ENCODE peak calls at places on chromosome 20, in five cellular contexts. X is lower lobe of right lung; O is H1; W is CD8-positive, alpha-beta memory T cell; N is mesenchymal stem cell. F is an unnamed sample.

GRCh38 chr20:62551408-62552323 is 75.9 kb upstream of the GATA5 start:
- DNase-seq in X (no peak), O (no peak), W (no peak), N (no peak), F (no peak)

GRCh38 chr20:24756292-24757025 is 192.6 kb upstream of the CST7 start:
- DNase-seq in X (no peak), O (no peak), W (no peak), N (no peak), F (no peak)

GRCh38 chr20:44651507-44652373 is at the start of gene ADA:
- DNase-seq in X (peak; percentile 72), O (no peak), W (peak; percentile 45), N (peak; percentile 66), F (peak; percentile 78)

GRCh38 chr20:54980321-54980960 is 505.0 kb downstream of the DOK5 start:
- DNase-seq in X (no peak), O (no peak), W (no peak), N (no peak), F (no peak)

GRCh38 chr20:61251529-61252393 is at the start of gene CDH4:
- DNase-seq in X (no peak), O (no peak), W (no peak), N (peak; percentile 22), F (no peak)

GRCh38 chr20:1324598-1325172 is 4.3 kb downstream of the SDCBP2 start:
- DNase-seq in X (no peak), O (no peak), W (no peak), N (peak; percentile 93), F (no peak)

GRCh38 chr20:3251806-3252205 is 12.8 kb upstream of the SLC4A11 start:
- DNase-seq in X (no peak), O (no peak), W (no peak), N (no peak), F (peak; percentile 41)

GRCh38 chr20:17859002-17859615 is 109.5 kb downstream of the SNX5 start:
- DNase-seq in X (no peak), O (no peak), W (no peak), N (no peak), F (no peak)

GRCh38 chr20:16459019-16459700 is 114.1 kb downstream of the KIF16B start:
- DNase-seq in X (no peak), O (no peak), W (no peak), N (peak; percentile 54), F (no peak)

GRCh38 chr20:32451340-32451681 is 93.2 kb downstream of the ASXL1 start:
- DNase-seq in X (no peak), O (no peak), W (no peak), N (no peak), F (no peak)

GRCh38 chr20:47330933-47331708 is 25.4 kb downstream of the ZMYND8 start:
- DNase-seq in X (no peak), O (no peak), W (no peak), N (peak; percentile 95), F (no peak)

GRCh38 chr20:61184194-61184593 is 67.9 kb upstream of the CDH4 start:
- DNase-seq in X (no peak), O (no peak), W (no peak), N (no peak), F (no peak)

GRCh38 chr20:61874421-61875068 is 191.1 kb downstream of the TAF4 start:
- DNase-seq in X (no peak), O (peak; percentile 36), W (no peak), N (peak; percentile 17), F (peak; percentile 36)

GRCh38 chr20:10673176-10673830 is 496 bp downstream of the JAG1 start:
- DNase-seq in X (peak; percentile 59), O (no peak), W (no peak), N (no peak), F (no peak)

GRCh38 chr20:55057779-55058415 is 582.5 kb downstream of the DOK5 start:
- DNase-seq in X (no peak), O (no peak), W (no peak), N (no peak), F (no peak)

GRCh38 chr20:56163806-56164205 is 84.7 kb upstream of the MC3R start:
- DNase-seq in X (no peak), O (no peak), W (no peak), N (no peak), F (no peak)

GRCh38 chr20:50274570-50275430 is 84.2 kb downstream of the CEBPB start:
- DNase-seq in X (peak; percentile 94), O (no peak), W (no peak), N (no peak), F (peak; percentile 74)

GRCh38 chr20:56358070-56358469 is 704 bp upstream of the FAM210B start:
- DNase-seq in X (no peak), O (no peak), W (no peak), N (no peak), F (no peak)

GRCh38 chr20:57160985-57161384 is 105.5 kb downstream of the BMP7 start:
- DNase-seq in X (no peak), O (no peak), W (no peak), N (peak; percentile 10), F (no peak)

GRCh38 chr20:9392892-9393857 is 121.2 kb upstream of the LAMP5 start:
- DNase-seq in X (peak; percentile 80), O (peak; percentile 58), W (no peak), N (peak; percentile 66), F (peak; percentile 58)

GRCh38 chr20:8153281-8153908 is 21.3 kb downstream of the PLCB1 start:
- DNase-seq in X (no peak), O (no peak), W (no peak), N (peak; percentile 53), F (no peak)

GRCh38 chr20:45592574-45593189 is 13.6 kb upstream of the WFDC8 start:
- DNase-seq in X (no peak), O (no peak), W (no peak), N (peak; percentile 37), F (no peak)

GRCh38 chr20:22335210-22335609 is 249.2 kb downstream of the FOXA2 start:
- DNase-seq in X (no peak), O (no peak), W (no peak), N (no peak), F (no peak)

GRCh38 chr20:41029150-41029872 is 689 bp downstream of the TOP1 start:
- DNase-seq in X (peak; percentile 56), O (no peak), W (peak; percentile 11), N (peak; percentile 52), F (peak; percentile 34)

GRCh38 chr20:50221501-50222323 is 31.1 kb downstream of the CEBPB start:
- DNase-seq in X (peak; percentile 74), O (no peak), W (no peak), N (peak; percentile 47), F (peak; percentile 33)

GRCh38 chr20:5261763-5262162 is 55.0 kb downstream of the PROKR2 start:
- DNase-seq in X (no peak), O (no peak), W (no peak), N (no peak), F (no peak)

GRCh38 chr20:5268449-5268848 is 48.3 kb downstream of the PROKR2 start:
- DNase-seq in X (no peak), O (no peak), W (no peak), N (no peak), F (no peak)

GRCh38 chr20:5267092-5267491 is 49.7 kb downstream of the PROKR2 start:
- DNase-seq in X (no peak), O (no peak), W (no peak), N (no peak), F (no peak)

GRCh38 chr20:5265339-5265985 is 51.3 kb downstream of the PROKR2 start:
- DNase-seq in X (no peak), O (no peak), W (no peak), N (no peak), F (no peak)

DNA sequence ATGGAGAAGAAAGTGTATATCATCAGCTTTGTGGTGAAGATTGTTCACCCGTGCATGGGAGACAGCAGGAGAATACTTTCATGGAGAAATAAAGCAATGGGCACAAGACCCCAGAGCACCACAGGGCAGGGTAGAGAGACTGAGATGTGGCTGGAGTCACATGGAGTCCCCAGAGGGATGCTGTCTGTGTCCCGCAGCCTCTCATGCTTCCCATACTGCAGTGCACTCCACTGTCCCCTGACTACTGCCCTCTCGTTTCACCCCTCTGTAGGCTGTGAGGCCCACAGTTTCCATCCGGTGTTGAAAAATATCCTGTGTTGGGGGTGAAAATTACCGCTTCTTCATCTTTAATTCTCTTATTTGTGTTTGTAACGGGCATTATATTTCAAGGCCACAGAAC is 51.9 kb downstream of the PROKR2 start:
- DNase-seq in X (no peak), O (no peak), W (no peak), N (no peak), F (no peak)
- H3K27ac ChIP-seq in X (no peak overlapping the region), O (no peak overlapping the region), W (no peak overlapping the region), N (no peak overlapping the region), F (no peak overlapping the region)

DNA sequence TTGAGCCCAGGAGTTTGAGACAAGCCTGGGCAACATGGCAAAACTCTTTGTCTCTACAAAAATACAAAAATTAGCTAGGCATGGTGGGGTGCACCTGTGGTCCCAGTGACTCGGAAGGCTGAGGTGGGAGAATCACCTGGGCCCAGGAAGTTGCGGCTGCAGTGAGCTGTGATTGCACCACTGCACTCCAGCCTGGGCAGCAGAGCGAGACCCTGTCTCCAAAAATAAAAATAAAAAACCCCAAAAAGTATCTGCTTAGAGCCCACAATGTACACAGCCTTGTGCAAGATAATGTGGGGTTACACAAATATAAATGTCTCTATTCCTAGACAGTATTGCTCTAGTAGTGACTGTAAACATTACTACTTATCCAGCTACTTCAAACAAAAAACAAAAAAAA is 5.9 kb downstream of the ESF1 start:
- DNase-seq in X (no peak), O (no peak), W (no peak), N (no peak), F (no peak)
- H3K27ac ChIP-seq in X (no peak overlapping the region), O (no peak overlapping the region), W (no peak overlapping the region), N (no peak overlapping the region), F (no peak overlapping the region)

GRCh38 chr20:53751394-53752368 is 158.0 kb upstream of the ZNF217 start:
- DNase-seq in X (no peak), O (no peak), W (no peak), N (peak; percentile 30), F (no peak)

GRCh38 chr20:53749499-53749898 is 155.9 kb upstream of the ZNF217 start:
- DNase-seq in X (no peak), O (no peak), W (no peak), N (no peak), F (no peak)

GRCh38 chr20:53750827-53751393 is 157.3 kb upstream of the ZNF217 start:
- DNase-seq in X (no peak), O (no peak), W (peak; percentile 2), N (peak; percentile 95), F (no peak)

GRCh38 chr20:53748176-53748575 is 154.5 kb upstream of the ZNF217 start:
- DNase-seq in X (no peak), O (no peak), W (no peak), N (no peak), F (no peak)

GRCh38 chr20:53748821-53749402 is 155.3 kb upstream of the ZNF217 start:
- DNase-seq in X (no peak), O (no peak), W (no peak), N (peak; percentile 79), F (no peak)
- H3K27ac ChIP-seq in X (no peak overlapping the region), O (no peak overlapping the region), W (no peak overlapping the region), N (peak overlapping the region; percentile 65), F (no peak overlapping the region)

GRCh38 chr20:38153401-38153800 is 11.7 kb downstream of the TGM2 start:
- DNase-seq in X (no peak), O (no peak), W (no peak), N (no peak), F (no peak)

GRCh38 chr20:38150595-38151170 is 14.4 kb downstream of the TGM2 start:
- DNase-seq in X (peak; percentile 15), O (no peak), W (no peak), N (no peak), F (no peak)

GRCh38 chr20:38151455-38151854 is 13.6 kb downstream of the TGM2 start:
- DNase-seq in X (peak; percentile 1), O (no peak), W (no peak), N (no peak), F (no peak)

GRCh38 chr20:38152175-38153010 is 12.7 kb downstream of the TGM2 start:
- DNase-seq in X (peak; percentile 93), O (no peak), W (no peak), N (peak; percentile 61), F (peak; percentile 84)

GRCh38 chr20:38153011-38153329 is 12.1 kb downstream of the TGM2 start:
- DNase-seq in X (no peak), O (no peak), W (no peak), N (no peak), F (no peak)
- H3K27ac ChIP-seq in X (peak overlapping the region; percentile 78), O (no peak overlapping the region), W (no peak overlapping the region), N (peak overlapping the region; percentile 97), F (peak overlapping the region; percentile 93)

F was measured in left ventricle myocardium inferior.